ENCODE peak calls at places on chromosomes 1 and 21, in five cellular contexts. V is GM06990, P is fibroblast of pulmonary artery, L is fibroblast of mammary gland, B is heart right ventricle. X is an unnamed sample.

GRCh38 chr21:31945576-31945975 is 72.8 kb downstream of the HUNK start:
- DNase-seq in V (no peak), P (no peak), L (peak; percentile 51), B (no peak), X (peak; percentile 81)

GRCh38 chr1:223683586-223684487 is 18.3 kb upstream of the CAPN8 start:
- DNase-seq in V (no peak), P (peak; percentile 65), L (peak; percentile 38), B (peak; percentile 43), X (peak; percentile 67)

GRCh38 chr1:180911640-180912161 is 996 bp upstream of the KIAA1614 start:
- DNase-seq in V (no peak), P (peak; percentile 15), L (peak; percentile 55), B (no peak), X (peak; percentile 63)

GRCh38 chr1:112744019-112744578 is 29.0 kb upstream of the PPM1J start:
- DNase-seq in V (no peak), P (peak; percentile 58), L (peak; percentile 56), B (no peak), X (peak; percentile 83)

GRCh38 chr1:204516180-204516879 is at the start of gene MDM4:
- DNase-seq in V (peak; percentile 96), P (peak; percentile 98), L (peak; percentile 96), B (peak; percentile 92), X (peak; percentile 99)

GRCh38 chr1:207818971-207819451 is 67.2 kb downstream of the CD46 start:
- DNase-seq in V (no peak), P (peak; percentile 74), L (peak; percentile 80), B (no peak), X (peak; percentile 75)

GRCh38 chr1:6008696-6009095 is 16.5 kb upstream of the NPHP4 start:
- DNase-seq in V (no peak), P (no peak), L (no peak), B (no peak), X (no peak)

GRCh38 chr21:37496972-37497371 is 130.4 kb downstream of the DYRK1A start:
- DNase-seq in V (no peak), P (peak; percentile 33), L (peak; percentile 25), B (no peak), X (peak; percentile 36)

GRCh38 chr1:165828581-165829329 is 1.3 kb downstream of the UCK2 start:
- DNase-seq in V (peak; percentile 69), P (peak; percentile 85), L (peak; percentile 88), B (peak; percentile 42), X (peak; percentile 91)

GRCh38 chr1:178565586-178565985 is 52.7 kb downstream of the TEX35 start:
- DNase-seq in V (no peak), P (no peak), L (no peak), B (no peak), X (no peak)

GRCh38 chr1:56457767-56458375 is 121.5 kb downstream of the PLPP3 start:
- DNase-seq in V (no peak), P (peak; percentile 87), L (no peak), B (no peak), X (no peak)

GRCh38 chr1:27299385-27300252 is 22.3 kb upstream of the TMEM222 start:
- DNase-seq in V (no peak), P (peak; percentile 98), L (peak; percentile 99), B (peak; percentile 53), X (peak; percentile 99)

GRCh38 chr1:167532964-167533824 is 14.9 kb upstream of the CD247 start:
- DNase-seq in V (no peak), P (no peak), L (no peak), B (no peak), X (no peak)

GRCh38 chr1:168766568-168766967 is 37.6 kb upstream of the DPT start:
- DNase-seq in V (no peak), P (no peak), L (no peak), B (no peak), X (no peak)

GRCh38 chr1:1121611-1122077 is 5.8 kb upstream of the C1orf159 start:
- DNase-seq in V (no peak), P (no peak), L (no peak), B (no peak), X (no peak)

GRCh38 chr1:163346326-163346870 is 24.6 kb downstream of the NUF2 start:
- DNase-seq in V (no peak), P (peak; percentile 10), L (peak; percentile 49), B (no peak), X (peak; percentile 30)

GRCh38 chr1:231561663-231562383 is 33.4 kb downstream of the TSNAX start:
- DNase-seq in V (no peak), P (no peak), L (no peak), B (no peak), X (no peak)

GRCh38 chr1:23344987-23345472 is 946 bp upstream of the HNRNPR start:
- DNase-seq in V (no peak), P (no peak), L (peak; percentile 39), B (no peak), X (no peak)

GRCh38 chr1:54095543-54096286 is 42.3 kb downstream of the TCEANC2 start:
- DNase-seq in V (no peak), P (no peak), L (no peak), B (no peak), X (no peak)

GRCh38 chr1:116737020-116737854 is 17.0 kb upstream of the CD2 start:
- DNase-seq in V (peak; percentile 72), P (peak; percentile 81), L (peak; percentile 67), B (peak; percentile 36), X (peak; percentile 83)

GRCh38 chr1:100445565-100445964 is 92.4 kb upstream of the GPR88 start:
- DNase-seq in V (no peak), P (no peak), L (no peak), B (no peak), X (no peak)

GRCh38 chr1:17128361-17128760 is 9.1 kb upstream of the PADI2 start:
- DNase-seq in V (no peak), P (peak; percentile 96), L (peak; percentile 86), B (no peak), X (peak; percentile 91)

GRCh38 chr1:173482683-173483082 is 5.5 kb downstream of the PRDX6 start:
- DNase-seq in V (no peak), P (no peak), L (no peak), B (no peak), X (no peak)

GRCh38 chr21:37757631-37758376 is 158.5 kb downstream of the KCNJ6 start:
- DNase-seq in V (no peak), P (no peak), L (peak; percentile 2), B (no peak), X (peak; percentile 32)

GRCh38 chr1:161305872-161306519 is 3.8 kb downstream of the MPZ start:
- DNase-seq in V (peak; percentile 85), P (peak; percentile 77), L (peak; percentile 52), B (peak; percentile 77), X (peak; percentile 67)

GRCh38 chr1:162916407-162916806 is 55.4 kb upstream of the CCDC190 start:
- DNase-seq in V (no peak), P (peak; percentile 85), L (peak; percentile 69), B (no peak), X (peak; percentile 71)

GRCh38 chr1:167171286-167171929 is 49.3 kb upstream of the POU2F1 start:
- DNase-seq in V (no peak), P (no peak), L (peak; percentile 52), B (no peak), X (peak; percentile 71)

GRCh38 chr1:236472850-236473788 is 50.7 kb upstream of the LGALS8 start:
- DNase-seq in V (no peak), P (no peak), L (no peak), B (no peak), X (no peak)

GRCh38 chr1:245748246-245748645 is 593.5 kb downstream of the KIF26B start:
- DNase-seq in V (no peak), P (no peak), L (no peak), B (no peak), X (no peak)

DNA sequence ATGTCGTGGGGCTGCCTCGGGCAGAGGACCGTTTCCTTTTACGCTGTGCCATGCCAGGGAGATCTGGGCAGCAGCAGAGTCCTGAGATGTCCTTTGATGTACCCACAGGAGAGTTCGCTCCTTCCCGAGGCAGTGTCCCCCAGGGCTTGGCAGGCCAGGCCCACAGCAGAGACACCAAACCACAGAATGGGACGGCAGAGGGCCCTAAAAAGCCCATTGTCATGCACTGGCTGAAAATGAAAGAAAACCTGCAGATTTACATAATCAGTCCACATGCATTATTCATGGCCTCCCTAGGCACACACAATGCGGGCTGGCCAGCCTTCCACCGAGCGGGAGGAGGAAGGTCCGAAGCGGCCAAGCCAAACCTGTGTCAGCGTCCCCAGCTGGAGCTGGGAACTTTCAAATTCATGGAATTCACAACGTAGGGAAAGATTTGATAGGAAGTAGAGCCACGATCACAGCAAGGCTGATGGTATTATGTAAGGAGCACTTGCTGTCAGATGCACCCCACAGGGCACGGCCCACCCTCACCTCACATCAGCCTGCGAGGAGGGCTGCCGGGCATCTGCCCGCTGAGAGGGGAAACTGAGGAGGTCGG is 25.3 kb upstream of the EFHD2 start:
- DNase-seq in V (peak; percentile 23), P (no peak), L (no peak), B (no peak), X (no peak)
- H3K4me3 ChIP-seq in V (no peak overlapping the region), P (no peak overlapping the region), L (no peak overlapping the region), B (no peak overlapping the region), X (no peak overlapping the region)

DNA sequence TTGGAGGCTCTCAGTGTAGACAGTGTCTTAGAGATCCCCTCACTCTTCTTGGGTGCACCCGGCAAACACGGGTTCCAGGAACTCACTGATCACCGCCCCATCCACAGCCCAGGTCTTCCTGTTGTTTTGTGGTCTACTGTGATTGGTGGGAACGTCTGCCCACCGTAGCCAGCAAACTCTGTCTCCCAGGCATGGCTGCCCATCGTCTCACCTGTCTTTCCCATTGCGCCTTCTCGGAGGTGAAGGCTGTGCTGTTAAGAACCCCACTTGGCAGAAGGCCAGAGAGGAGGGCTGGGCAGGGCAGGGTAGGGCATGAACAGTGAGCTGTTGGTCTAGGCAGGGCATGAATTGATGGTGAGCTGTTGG is 14.1 kb upstream of the KCNA2 start:
- DNase-seq in V (peak; percentile 32), P (no peak), L (no peak), B (no peak), X (no peak)
- H3K4me3 ChIP-seq in V (peak overlapping the region; percentile 71), P (no peak overlapping the region), L (no peak overlapping the region), B (no peak overlapping the region), X (no peak overlapping the region)

GRCh38 chr1:111439461-111440351 is 9.3 kb downstream of the WDR77 start:
- DNase-seq in V (no peak), P (no peak), L (no peak), B (no peak), X (no peak)
- H3K4me3 ChIP-seq in V (no peak overlapping the region), P (no peak overlapping the region), L (no peak overlapping the region), B (no peak overlapping the region), X (no peak overlapping the region)

DNA sequence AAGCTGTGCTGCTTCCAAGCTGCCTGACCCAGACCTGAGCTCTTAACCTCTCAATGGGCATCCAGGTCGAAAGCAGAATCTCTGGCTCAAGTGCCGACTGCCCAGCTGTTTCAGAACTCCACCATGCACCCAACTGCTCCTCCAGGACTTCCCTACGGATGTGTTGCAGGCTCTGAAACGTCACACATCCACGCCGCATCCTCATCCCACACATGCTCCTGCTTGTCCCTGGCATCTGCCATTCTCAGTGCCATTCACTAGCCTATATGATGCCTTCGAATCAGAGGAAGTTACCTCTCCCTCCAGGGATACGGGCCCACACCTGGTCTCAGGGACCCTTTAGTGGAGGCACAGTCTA is 11.2 kb downstream of the PDZK1IP1 start:
- DNase-seq in V (no peak), P (no peak), L (no peak), B (no peak), X (no peak)
- H3K4me3 ChIP-seq in V (peak overlapping the region; percentile 66), P (peak overlapping the region; percentile 36), L (peak overlapping the region; percentile 48), B (no peak overlapping the region), X (peak overlapping the region; percentile 87)